ENCODE peak calls at places on chromosomes 1 and 21, in eight cellular contexts. Q, C, T, A, D, U, B and O are unnamed samples.

GRCh38 chr1:171389176-171389575 is 75.2 kb downstream of the FMO4 start:
- DNase-seq in B (no peak), A (no peak), D (no peak), T (no peak), C (no peak), U (no peak), Q (no peak), O (no peak)

GRCh38 chr1:230317823-230318819 is 108.0 kb downstream of the PGBD5 start:
- DNase-seq in D (peak), Q (no peak), U (no peak), T (peak), A (no peak), B (peak), C (peak), O (no peak)

GRCh38 chr1:17340358-17340757 is 31.6 kb upstream of the PADI6 start:
- DNase-seq in D (no peak), B (no peak), U (no peak), T (no peak), Q (no peak), C (no peak), A (no peak), O (no peak)

GRCh38 chr21:45293214-45293725 is 5.6 kb upstream of the POFUT2 start:
- DNase-seq in C (peak), B (peak), A (peak), T (peak), U (no peak), D (no peak), Q (no peak), O (no peak)

GRCh38 chr1:58968360-58968952 is 184.6 kb upstream of the JUN start:
- DNase-seq in B (peak), U (peak), Q (peak), D (no peak), C (peak), T (peak), A (peak), O (peak)

GRCh38 chr1:59577774-59578173 is 237.0 kb upstream of the HOOK1 start:
- DNase-seq in U (no peak), A (no peak), Q (no peak), T (no peak), C (no peak), D (no peak), B (no peak), O (no peak)

GRCh38 chr1:166903232-166903631 is 27.2 kb upstream of the TADA1 start:
- DNase-seq in B (no peak), U (no peak), D (no peak), C (no peak), Q (no peak), T (no peak), A (no peak), O (no peak)

GRCh38 chr1:983736-984475 is 2.0 kb upstream of the PERM1 start:
- DNase-seq in D (peak), A (no peak), C (no peak), B (peak), T (peak), U (peak), Q (no peak), O (no peak)

GRCh38 chr1:65027699-65028358 is 61.5 kb upstream of the JAK1 start:
- DNase-seq in Q (peak), B (peak), T (peak), A (peak), C (peak), D (peak), U (peak), O (peak)

GRCh38 chr1:6424619-6425593 is at the start of gene ESPN:
- DNase-seq in D (peak), U (no peak), T (no peak), Q (no peak), C (no peak), A (no peak), B (no peak), O (no peak)

GRCh38 chr21:25710550-25710949 is 24.2 kb downstream of the ATP5PF start:
- DNase-seq in A (no peak), C (no peak), T (no peak), U (no peak), Q (no peak), D (no peak), B (no peak), O (no peak)

GRCh38 chr21:31334648-31335121 is 9.4 kb downstream of the TIAM1 start:
- DNase-seq in C (no peak), D (no peak), A (no peak), T (no peak), B (no peak), Q (no peak), U (no peak), O (no peak)

GRCh38 chr1:30756545-30757195 is 904 bp downstream of the LAPTM5 start:
- DNase-seq in Q (peak), D (peak), T (peak), A (peak), B (peak), U (no peak), C (peak), O (peak)

GRCh38 chr1:52549267-52549666 is 3.6 kb downstream of the TUT4 start:
- DNase-seq in A (no peak), Q (no peak), U (no peak), T (no peak), D (no peak), C (no peak), B (no peak), O (no peak)

GRCh38 chr1:229579101-229579651 is 20.7 kb upstream of the ABCB10 start:
- DNase-seq in Q (peak), B (peak), T (peak), A (peak), U (peak), C (no peak), D (no peak), O (no peak)

GRCh38 chr21:33492571-33492970 is 1.1 kb upstream of the DNAJC28 start:
- DNase-seq in A (no peak), C (no peak), Q (no peak), U (no peak), B (no peak), T (no peak), D (no peak), O (no peak)

GRCh38 chr1:156796340-156797097 is 20.1 kb downstream of the SH2D2A start:
- DNase-seq in A (no peak), Q (no peak), U (no peak), D (no peak), C (no peak), B (no peak), T (no peak), O (no peak)

GRCh38 chr21:46561448-46562095 is 43.3 kb downstream of the S100B start:
- DNase-seq in A (no peak), T (no peak), D (peak), Q (no peak), U (no peak), C (peak), B (no peak), O (no peak)

GRCh38 chr1:201608635-201609395 is 69.9 kb downstream of the NAV1 start:
- DNase-seq in T (peak), U (peak), C (no peak), B (no peak), A (no peak), D (peak), Q (peak), O (no peak)

GRCh38 chr1:246567258-246568235 is 1.3 kb downstream of the CNST start:
- DNase-seq in U (no peak), Q (peak), D (no peak), T (no peak), C (no peak), B (no peak), A (no peak), O (no peak)

GRCh38 chr1:212791261-212791675 is 309 bp downstream of the NSL1 start:
- DNase-seq in A (no peak), Q (no peak), C (no peak), B (no peak), T (no peak), D (no peak), U (no peak), O (peak)

GRCh38 chr21:23522750-23523149 is 2084.5 kb downstream of the MRPL39 start:
- DNase-seq in A (no peak), D (no peak), C (no peak), Q (no peak), B (no peak), T (no peak), U (no peak), O (no peak)

GRCh38 chr1:27349784-27350672 is 8.2 kb downstream of the SYTL1 start:
- DNase-seq in A (peak), U (peak), D (peak), C (no peak), B (peak), Q (peak), T (peak), O (no peak)

GRCh38 chr1:34929853-34930701 is 627 bp upstream of the DLGAP3 start:
- DNase-seq in Q (no peak), T (no peak), U (no peak), B (no peak), D (peak), C (no peak), A (no peak), O (no peak)

GRCh38 chr1:1344672-1345361 is 4.4 kb downstream of the DVL1 start:
- DNase-seq in D (peak), C (no peak), U (no peak), B (peak), A (no peak), Q (no peak), T (no peak), O (no peak)

GRCh38 chr21:45450741-45451740 is 46.1 kb downstream of the COL18A1 start:
- DNase-seq in B (no peak), U (peak), T (peak), D (peak), Q (no peak), C (peak), A (no peak), O (no peak)

GRCh38 chr1:211579434-211580302 is 707 bp upstream of the SLC30A1 start:
- DNase-seq in D (no peak), A (no peak), C (no peak), B (peak), T (peak), U (no peak), Q (no peak), O (no peak)
- TF ChIP-seq POLR2A in D (no peak), A (no peak), C (no peak), B (no peak), T (no peak), U (no peak), Q (no peak), O (no peak)

GRCh38 chr1:177181280-177181630 is 10.5 kb downstream of the BRINP2 start:
- DNase-seq in U (no peak), Q (no peak), D (peak), A (no peak), T (no peak), B (no peak), C (peak), O (no peak)
- H3K4me3 ChIP-seq in U (no peak), Q (no peak), D (no peak), A (peak), T (peak), B (no peak), C (no peak), O (no peak)

DNA sequence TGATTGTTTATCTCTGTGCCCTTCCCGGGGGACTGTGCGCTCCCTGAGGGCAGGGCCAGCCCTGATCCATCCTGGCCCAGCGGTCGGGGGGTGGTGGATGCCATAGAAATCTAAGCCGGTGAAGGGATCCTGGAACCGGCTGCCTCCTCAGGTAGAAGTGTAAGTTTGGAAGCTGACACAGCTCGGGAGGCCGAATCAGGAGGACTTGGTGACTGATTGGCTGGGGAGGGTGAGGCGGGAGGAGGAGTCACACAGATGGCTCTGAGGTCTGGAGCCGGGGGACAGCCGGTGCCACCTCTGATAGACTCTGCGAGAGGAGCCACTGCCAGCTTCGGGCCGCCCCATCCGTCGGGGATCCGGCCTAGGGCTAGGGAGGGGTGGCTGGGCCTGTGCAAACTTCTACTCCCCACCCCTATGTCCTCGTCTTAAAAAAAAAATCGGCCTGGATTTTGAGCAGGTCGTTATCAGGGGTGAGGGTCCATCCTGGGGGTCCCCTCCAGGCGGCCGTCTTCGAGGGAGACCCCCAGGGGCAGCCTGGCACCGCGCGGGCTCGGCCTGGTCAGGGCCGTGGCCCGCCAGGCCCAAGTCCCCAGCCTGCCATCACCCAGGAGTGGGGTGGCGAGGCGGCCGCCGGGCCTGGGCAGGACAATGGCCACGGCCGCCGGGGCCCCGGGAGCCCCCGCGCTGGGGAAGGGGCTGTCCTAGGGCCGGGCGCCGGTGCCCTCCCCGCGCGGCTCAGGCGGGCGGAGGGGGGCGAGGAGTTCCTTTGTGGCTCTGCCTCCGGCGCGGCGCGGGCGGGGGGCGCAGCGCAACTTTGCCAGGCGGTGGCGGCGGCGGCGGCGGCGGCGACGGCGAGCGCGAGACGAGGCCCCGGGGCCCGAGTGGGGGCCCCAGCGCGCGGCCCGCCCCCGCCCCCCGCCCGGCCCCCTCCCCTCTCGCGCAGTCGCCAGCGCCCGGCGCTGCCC is 663 bp upstream of the ZNF362 start:
- DNase-seq in A (peak), T (peak), C (peak), D (peak), U (peak), B (peak), Q (peak), O (peak)
- TF ChIP-seq POLR2A in A (peak), T (peak), C (peak), D (peak), U (no peak), B (peak), Q (no peak), O (no peak)

GRCh38 chr1:89213347-89213746 is 14.6 kb upstream of the GBP4 start:
- DNase-seq in B (no peak), T (no peak), Q (no peak), A (no peak), C (no peak), U (no peak), D (no peak), O (no peak)
- H3K4me3 ChIP-seq in B (no peak), T (no peak), Q (no peak), A (no peak), C (no peak), U (no peak), D (no peak), O (no peak)

DNA sequence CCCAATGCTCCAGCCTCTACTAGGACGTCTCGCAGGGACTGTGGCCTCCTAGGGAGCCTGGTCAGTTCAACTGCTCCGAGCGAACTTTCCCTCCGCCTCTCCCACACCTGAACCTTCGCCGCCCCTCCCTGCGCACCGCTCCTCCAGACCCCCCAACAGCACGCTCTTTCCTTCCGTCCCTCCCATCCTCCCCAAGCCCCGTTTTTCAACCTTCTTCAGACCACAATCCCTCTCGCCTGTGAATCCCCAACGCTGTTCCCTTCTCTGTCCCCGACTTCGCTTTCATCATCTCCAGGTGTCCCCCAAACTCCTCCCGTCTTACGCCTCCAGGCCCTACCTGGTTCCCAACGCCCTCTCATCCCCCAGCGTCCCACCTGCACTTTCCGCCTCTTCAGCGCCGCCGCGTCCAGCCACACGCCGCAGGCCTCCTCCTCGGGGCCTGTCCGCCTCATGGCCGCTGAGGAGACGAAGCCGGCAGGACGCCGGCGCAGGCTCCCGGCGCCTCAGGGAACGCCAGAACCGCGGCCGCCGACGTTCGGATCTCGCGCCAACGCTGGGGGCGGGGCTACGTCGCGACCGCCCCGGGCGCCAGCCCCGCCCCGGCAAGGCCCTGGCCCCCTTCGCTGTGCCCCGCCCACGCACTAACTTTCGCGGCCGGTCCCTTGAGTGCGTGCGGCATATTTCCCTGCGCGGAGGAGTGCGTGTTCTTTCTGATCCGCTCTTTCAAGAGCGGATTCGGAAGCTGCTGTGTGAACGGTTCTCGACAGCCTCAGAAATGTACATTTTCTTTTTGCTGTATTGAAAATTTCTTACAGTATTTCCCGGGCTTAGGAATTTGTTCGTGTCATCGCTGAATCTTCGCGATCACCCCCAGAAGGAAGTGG is at the start of gene AUNIP:
- DNase-seq in Q (peak), U (peak), D (peak), A (peak), T (peak), C (peak), B (peak), O (peak)
- TF ChIP-seq POLR2A in Q (peak), U (peak), D (peak), A (no peak), T (peak), C (peak), B (peak), O (no peak)

DNA sequence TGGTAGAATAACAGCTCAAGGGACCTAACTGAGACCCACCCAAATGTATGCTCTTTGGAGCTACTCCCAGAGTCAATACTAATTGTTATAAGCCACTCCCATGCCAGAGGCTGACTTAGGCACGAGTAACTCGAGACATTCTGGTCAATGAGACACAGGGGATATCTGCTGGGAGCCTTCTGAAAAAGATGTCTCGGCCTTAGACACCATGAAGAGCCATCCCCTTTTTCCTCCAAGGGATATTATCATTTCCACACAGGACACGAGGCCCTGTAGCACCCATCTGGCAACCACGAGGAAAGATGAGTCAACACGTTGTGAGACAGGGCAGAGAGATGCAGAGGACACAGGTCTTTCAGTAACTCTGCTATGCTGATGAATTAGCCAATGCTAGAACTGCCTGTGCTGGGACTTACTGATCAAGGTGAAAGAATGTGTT is 30.7 kb downstream of the ITPKB start:
- DNase-seq in U (no peak), C (no peak), T (no peak), B (no peak), D (no peak), A (no peak), Q (no peak), O (no peak)
- H3K4me3 ChIP-seq in U (no peak), C (no peak), T (no peak), B (no peak), D (no peak), A (no peak), Q (no peak), O (no peak)

GRCh38 chr1:19480282-19480681 is 5.1 kb downstream of the CAPZB start:
- DNase-seq in U (no peak), Q (no peak), A (no peak), T (no peak), D (no peak), C (no peak), B (no peak), O (no peak)

GRCh38 chr1:19476440-19477190 is 8.7 kb downstream of the CAPZB start:
- DNase-seq in C (no peak), Q (peak), T (no peak), U (no peak), B (no peak), D (no peak), A (no peak), O (no peak)

GRCh38 chr1:19478241-19478780 is 7.0 kb downstream of the CAPZB start:
- DNase-seq in T (no peak), U (no peak), B (no peak), D (no peak), Q (no peak), A (no peak), C (no peak), O (no peak)

GRCh38 chr1:19479351-19480120 is 5.8 kb downstream of the CAPZB start:
- DNase-seq in Q (peak), B (no peak), A (no peak), U (no peak), C (no peak), T (no peak), D (no peak), O (no peak)

GRCh38 chr1:19477284-19478240 is 7.8 kb downstream of the CAPZB start:
- DNase-seq in B (no peak), D (no peak), U (no peak), T (peak), A (no peak), C (no peak), Q (peak), O (no peak)
- TF ChIP-seq POLR2A in B (no peak), D (peak), U (no peak), T (no peak), A (no peak), C (peak), Q (no peak), O (no peak)